ENCODE peak calls at places on chromosomes 16 and 17, in eight cellular contexts. I is renal cortical epithelial cell; O is heart left ventricle; D is NCI-H1105; J is HEK293T; V is naive B cell; U is effector memory CD4-positive, alpha-beta T cell; Q is colonic mucosa. H is an unnamed sample.

GRCh38 chr16:29705030-29705429 is 26.1 kb downstream of the QPRT start:
- DNase-seq in I (peak), V (no peak), J (no peak), D (no peak), U (no peak), O (no peak), Q (no peak), H (no peak)

GRCh38 chr16:89106533-89107208 is 13.0 kb downstream of the ACSF3 start:
- DNase-seq in Q (no peak), I (no peak), D (no peak), O (no peak), J (no peak), V (no peak), U (no peak), H (no peak)

GRCh38 chr17:19978206-19978802 is 676 bp upstream of the AKAP10 start:
- DNase-seq in I (no peak), O (no peak), Q (peak), V (no peak), J (no peak), U (no peak), D (no peak), H (no peak)

GRCh38 chr17:36575028-36575427 is 16.7 kb upstream of the DHRS11 start:
- DNase-seq in V (no peak), J (no peak), Q (no peak), D (no peak), O (no peak), I (no peak), U (no peak), H (no peak)

GRCh38 chr16:11372924-11373306 is 27.7 kb downstream of the RMI2 start:
- DNase-seq in V (no peak), J (peak), Q (no peak), D (no peak), O (no peak), I (no peak), U (no peak), H (peak)

GRCh38 chr17:51032850-51033249 is 87.8 kb downstream of the SPAG9 start:
- DNase-seq in O (no peak), I (no peak), U (no peak), Q (no peak), J (no peak), V (no peak), D (no peak), H (no peak)

GRCh38 chr16:27208081-27208692 is 4.9 kb downstream of the KDM8 start:
- DNase-seq in O (no peak), D (no peak), Q (no peak), V (no peak), I (no peak), U (no peak), J (no peak), H (no peak)

GRCh38 chr16:50469744-50470301 is 78.4 kb upstream of the NKD1 start:
- DNase-seq in D (no peak), Q (no peak), J (no peak), I (no peak), O (peak), V (no peak), U (no peak), H (no peak)

GRCh38 chr16:21638573-21638975 is 13.8 kb downstream of the IGSF6 start:
- DNase-seq in I (peak), U (no peak), J (no peak), D (no peak), O (no peak), V (no peak), Q (no peak), H (no peak)

GRCh38 chr17:32006957-32007462 is at the start of gene LRRC37B:
- DNase-seq in O (peak), Q (peak), I (peak), U (peak), J (peak), V (peak), D (peak), H (peak)

GRCh38 chr17:76532072-76532651 is 5.3 kb downstream of the CYGB start:
- DNase-seq in Q (no peak), O (peak), U (no peak), V (no peak), D (no peak), I (peak), J (no peak), H (no peak)

GRCh38 chr16:74455213-74455612 is 33.9 kb upstream of the CLEC18B start:
- DNase-seq in O (no peak), V (no peak), I (peak), U (no peak), D (no peak), J (no peak), Q (no peak), H (no peak)

GRCh38 chr17:61366076-61366714 is 33.4 kb upstream of the TBX2 start:
- DNase-seq in D (no peak), U (no peak), O (no peak), I (no peak), V (no peak), J (no peak), Q (no peak), H (no peak)

GRCh38 chr16:56789360-56789759 is 59.4 kb downstream of the NUP93 start:
- DNase-seq in J (peak), D (peak), U (no peak), I (peak), O (peak), Q (peak), V (no peak), H (peak)

GRCh38 chr16:65426484-65426883 is 304.6 kb upstream of the CDH11 start:
- DNase-seq in J (no peak), O (no peak), I (no peak), U (no peak), Q (no peak), D (no peak), V (no peak), H (no peak)

GRCh38 chr17:71799657-71800056 is 321.2 kb upstream of the SOX9 start:
- DNase-seq in J (no peak), D (no peak), V (no peak), I (no peak), Q (no peak), O (no peak), U (no peak), H (no peak)

GRCh38 chr17:279776-280175 is 72.8 kb downstream of the RPH3AL start:
- DNase-seq in V (no peak), U (no peak), O (no peak), Q (peak), I (peak), J (no peak), D (no peak), H (peak)

GRCh38 chr16:84063972-84064371 is 21.4 kb upstream of the SLC38A8 start:
- DNase-seq in I (no peak), V (no peak), J (no peak), U (no peak), O (no peak), Q (no peak), D (no peak), H (no peak)

GRCh38 chr16:66996324-66996982 is 8.1 kb downstream of the CES4A start:
- DNase-seq in D (no peak), J (no peak), V (no peak), U (no peak), Q (no peak), O (no peak), I (peak), H (peak)

GRCh38 chr17:19341211-19341631 is 21.3 kb downstream of the B9D1 start:
- DNase-seq in D (no peak), I (no peak), O (no peak), Q (no peak), J (no peak), V (no peak), U (no peak), H (peak)

GRCh38 chr17:72332367-72332766 is 211.5 kb downstream of the SOX9 start:
- DNase-seq in J (no peak), V (no peak), D (no peak), O (no peak), I (no peak), U (no peak), Q (no peak), H (no peak)

GRCh38 chr17:74213897-74214386 is 571 bp downstream of the TTYH2 start:
- DNase-seq in D (no peak), V (no peak), Q (peak), O (peak), J (no peak), I (no peak), U (no peak), H (no peak)

GRCh38 chr16:28182183-28182582 is 29.6 kb downstream of the XPO6 start:
- DNase-seq in Q (no peak), J (no peak), O (no peak), U (no peak), I (peak), V (no peak), D (no peak), H (no peak)

H was measured in right lobe of liver.